ENCODE peak calls at places on chromosomes 13 and 19, in ten cellular contexts. X, L, G, B, O, R, Y, K, C and V are unnamed samples.

GRCh38 chr19:45913874-45914830 is at the start of gene NANOS2:
- DNase-seq in X (no peak), L (peak; percentile 25), G (no peak), B (peak; percentile 64), O (no peak), R (no peak), Y (no peak), K (peak; percentile 55), C (no peak), V (no peak)

GRCh38 chr13:35191883-35192282 is 249.8 kb downstream of the NBEA start:
- DNase-seq in X (peak; percentile 15), L (no peak), G (no peak), B (no peak), O (no peak), R (no peak), Y (no peak), K (no peak), C (peak; percentile 33), V (no peak)

GRCh38 chr13:113623491-113624234 is 34.3 kb downstream of the ATP4B start:
- DNase-seq in X (no peak), L (peak; percentile 15), G (peak; percentile 37), B (no peak), O (no peak), R (no peak), Y (no peak), K (no peak), C (no peak), V (no peak)

GRCh38 chr19:1231729-1232128 is 6.1 kb downstream of the CBARP start:
- DNase-seq in X (no peak), L (no peak), G (no peak), B (no peak), O (no peak), R (no peak), Y (no peak), K (no peak), C (no peak), V (no peak)

GRCh38 chr19:50723069-50723468 is at the start of gene CLEC11A:
- DNase-seq in X (peak; percentile 84), L (peak; percentile 61), G (no peak), B (no peak), O (no peak), R (peak; percentile 52), Y (peak; percentile 38), K (no peak), C (no peak), V (peak; percentile 44)

GRCh38 chr19:35722897-35723296 is 5.1 kb downstream of the KMT2B start:
- DNase-seq in X (no peak), L (no peak), G (no peak), B (no peak), O (no peak), R (no peak), Y (no peak), K (no peak), C (no peak), V (no peak)

GRCh38 chr13:52371736-52372247 is 34.2 kb downstream of the THSD1 start:
- DNase-seq in X (peak; percentile 77), L (peak; percentile 46), G (no peak), B (no peak), O (no peak), R (no peak), Y (no peak), K (no peak), C (peak; percentile 24), V (no peak)

GRCh38 chr13:49587311-49587847 is 2.0 kb upstream of the RCBTB1 start:
- DNase-seq in X (peak; percentile 41), L (peak; percentile 64), G (no peak), B (no peak), O (no peak), R (no peak), Y (no peak), K (no peak), C (no peak), V (no peak)

GRCh38 chr13:105196052-105196451 is 1339.4 kb downstream of the EFNB2 start:
- DNase-seq in X (no peak), L (peak; percentile 70), G (no peak), B (peak; percentile 25), O (no peak), R (no peak), Y (no peak), K (no peak), C (no peak), V (peak; percentile 16)

GRCh38 chr13:30441304-30441703 is 19.0 kb downstream of the UBE2L5 start:
- DNase-seq in X (no peak), L (no peak), G (no peak), B (no peak), O (no peak), R (no peak), Y (no peak), K (no peak), C (no peak), V (no peak)

GRCh38 chr13:41942462-41943094 is 18.3 kb downstream of the VWA8 start:
- DNase-seq in X (peak; percentile 64), L (peak; percentile 63), G (no peak), B (peak; percentile 55), O (no peak), R (peak; percentile 20), Y (no peak), K (peak; percentile 58), C (no peak), V (no peak)

GRCh38 chr13:50543767-50544166 is 299.7 kb downstream of the DLEU7 start:
- DNase-seq in X (peak; percentile 81), L (peak; percentile 74), G (no peak), B (no peak), O (no peak), R (no peak), Y (no peak), K (no peak), C (no peak), V (no peak)

DNA sequence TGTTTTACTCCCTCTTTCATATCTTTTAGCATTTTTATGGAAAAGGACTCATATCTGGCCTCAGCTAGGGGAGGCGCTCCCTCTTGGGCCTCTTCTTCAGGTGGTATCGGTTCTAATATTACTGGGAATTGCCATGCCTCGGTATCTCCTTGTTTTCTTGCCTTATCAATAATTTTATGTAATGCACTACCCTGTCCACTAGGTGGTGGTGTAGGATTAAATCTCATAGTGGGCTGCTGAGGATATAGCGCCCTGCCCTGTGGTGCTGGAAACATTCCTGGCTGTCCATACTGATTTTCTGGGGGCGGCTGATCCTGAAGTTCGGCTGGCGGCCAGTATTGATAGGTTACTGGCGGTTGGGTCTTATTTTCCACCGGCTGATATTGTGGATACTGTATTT is 35.8 kb downstream of the ZNF420 start:
- DNase-seq in X (no peak), L (no peak), G (no peak), B (no peak), O (no peak), R (no peak), Y (no peak), K (no peak), C (no peak), V (no peak)
- H3K4me3 ChIP-seq in X (no peak overlapping the region), L (no peak overlapping the region), G (no peak overlapping the region), B (no peak overlapping the region), O (no peak overlapping the region), R (no peak overlapping the region), Y (no peak overlapping the region), K (no peak overlapping the region), C (no peak overlapping the region), V (no peak overlapping the region)

GRCh38 chr19:14517446-14517839 is 754 bp downstream of the DNAJB1 start:
- DNase-seq in X (no peak), L (peak; percentile 32), G (no peak), B (no peak), O (no peak), R (peak; percentile 57), Y (peak; percentile 26), K (no peak), C (no peak), V (no peak)

GRCh38 chr19:14514215-14514871 is 3.9 kb downstream of the DNAJB1 start:
- DNase-seq in X (no peak), L (no peak), G (no peak), B (no peak), O (no peak), R (no peak), Y (no peak), K (no peak), C (no peak), V (no peak)

GRCh38 chr19:14516746-14517438 is 1.3 kb downstream of the DNAJB1 start:
- DNase-seq in X (no peak), L (no peak), G (no peak), B (no peak), O (no peak), R (no peak), Y (peak; percentile 29), K (no peak), C (no peak), V (no peak)

GRCh38 chr19:14515501-14516047 is 2.6 kb downstream of the DNAJB1 start:
- DNase-seq in X (no peak), L (no peak), G (no peak), B (no peak), O (no peak), R (no peak), Y (no peak), K (no peak), C (no peak), V (no peak)

DNA sequence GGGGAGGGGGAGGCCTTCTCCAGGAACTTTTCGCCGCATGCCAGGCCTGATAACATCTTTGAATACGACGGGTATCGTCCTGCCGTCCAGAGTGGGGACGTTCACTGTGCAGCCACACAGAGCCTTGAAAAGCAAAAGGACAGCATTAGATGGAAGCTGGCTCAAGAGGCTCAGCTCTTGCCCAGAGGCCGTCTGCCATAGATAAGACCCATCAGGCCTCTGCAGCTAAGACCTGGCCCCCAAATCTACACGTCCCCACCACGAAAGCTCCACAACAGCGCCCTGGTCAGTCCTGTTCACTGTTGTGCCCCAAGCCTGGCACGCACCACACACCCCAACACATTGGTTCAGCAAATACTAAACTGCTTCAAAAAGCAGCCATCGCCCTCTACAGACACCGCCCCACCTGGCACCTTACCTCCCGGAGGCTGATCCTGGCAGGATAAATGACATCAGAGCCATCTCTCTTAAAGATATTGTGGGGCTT is 2.1 kb downstream of the DNAJB1 start:
- DNase-seq in X (no peak), L (no peak), G (no peak), B (no peak), O (no peak), R (no peak), Y (peak; percentile 63), K (no peak), C (no peak), V (no peak)
- TF ChIP-seq CTCF in X (no peak), L (no peak), G (no peak), B (no peak), O (no peak), R (no peak), Y (no peak), K (no peak), C (no peak), V (no peak)

GRCh38 chr19:18205180-18205915 is 1.5 kb upstream of the RAB3A start:
- DNase-seq in X (peak; percentile 69), L (peak; percentile 76), G (peak; percentile 75), B (no peak), O (peak; percentile 79), R (peak; percentile 80), Y (peak; percentile 82), K (peak; percentile 56), C (peak; percentile 77), V (peak; percentile 39)
- H3K4me3 ChIP-seq in X (peak overlapping the region; percentile 69), L (peak overlapping the region; percentile 68), G (peak overlapping the region; percentile 77), B (peak overlapping the region; percentile 57), O (peak overlapping the region; percentile 51), R (peak overlapping the region; percentile 37), Y (peak overlapping the region; percentile 62), K (peak overlapping the region; percentile 39), C (peak overlapping the region; percentile 78), V (peak overlapping the region; percentile 58)

DNA sequence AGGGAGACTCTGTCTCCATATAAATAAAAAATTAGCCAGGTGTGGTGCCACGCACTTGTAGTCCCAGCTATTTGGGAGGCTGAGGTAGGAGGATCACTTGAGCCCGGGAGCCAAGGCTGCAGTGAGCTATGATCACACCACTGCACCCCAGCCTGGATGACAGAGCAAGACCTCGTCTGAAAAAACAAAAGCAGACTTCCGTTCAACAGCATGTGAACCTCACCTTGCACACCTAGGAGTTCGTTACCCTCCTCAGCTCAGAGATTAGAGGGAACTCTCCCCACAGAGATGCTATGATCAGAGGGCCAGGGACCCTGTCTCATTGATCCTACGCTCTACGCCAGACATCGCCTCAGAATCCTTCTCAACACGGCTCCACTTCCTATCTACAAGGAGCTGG is 15.3 kb downstream of the ELL start:
- DNase-seq in X (no peak), L (no peak), G (no peak), B (no peak), O (no peak), R (no peak), Y (no peak), K (no peak), C (no peak), V (no peak)
- TF ChIP-seq CTCF in X (no peak), L (no peak), G (no peak), B (no peak), O (no peak), R (no peak), Y (no peak), K (no peak), C (no peak), V (no peak)